ENCODE peak calls at places on chromosomes 2 and 18, in eight cellular contexts. Y, A, U, P, J, M, I and W are unnamed samples.

GRCh38 chr18:8826514-8826913 is 121.2 kb downstream of the MTCL1 start:
- DNase-seq in Y (no peak), A (no peak), U (no peak), P (no peak), J (no peak), M (no peak), I (no peak), W (no peak)

GRCh38 chr2:20373241-20373640 is 22.6 kb upstream of the PUM2 start:
- DNase-seq in Y (no peak), A (no peak), U (no peak), P (no peak), J (no peak), M (no peak), I (no peak), W (no peak)

GRCh38 chr2:38436227-38436664 is 59.2 kb upstream of the ATL2 start:
- DNase-seq in Y (no peak), A (no peak), U (no peak), P (no peak), J (no peak), M (no peak), I (no peak), W (no peak)

GRCh38 chr2:166179201-166179600 is 51.4 kb upstream of the SCN1A start:
- DNase-seq in Y (no peak), A (peak; percentile 25), U (no peak), P (no peak), J (no peak), M (no peak), I (peak; percentile 12), W (no peak)

GRCh38 chr2:213185147-213185822 is 33.9 kb upstream of the IKZF2 start:
- DNase-seq in Y (no peak), A (no peak), U (no peak), P (no peak), J (no peak), M (no peak), I (no peak), W (no peak)

GRCh38 chr2:128710770-128711169 is 392.1 kb upstream of the HS6ST1 start:
- DNase-seq in Y (no peak), A (no peak), U (no peak), P (peak; percentile 18), J (no peak), M (peak; percentile 68), I (no peak), W (no peak)

GRCh38 chr2:84938194-84938879 is 32.6 kb upstream of the KCMF1 start:
- DNase-seq in Y (no peak), A (peak; percentile 50), U (peak; percentile 55), P (no peak), J (no peak), M (no peak), I (no peak), W (no peak)

GRCh38 chr18:59357928-59358327 is 1.1 kb downstream of the LMAN1 start:
- DNase-seq in Y (no peak), A (peak; percentile 86), U (no peak), P (no peak), J (no peak), M (no peak), I (peak; percentile 64), W (no peak)

GRCh38 chr18:8478166-8478967 is 130.9 kb upstream of the RAB12 start:
- DNase-seq in Y (peak; percentile 93), A (peak; percentile 55), U (peak; percentile 17), P (peak; percentile 89), J (peak; percentile 41), M (peak; percentile 67), I (peak; percentile 10), W (peak; percentile 50)

GRCh38 chr2:239465017-239466001 is 64.5 kb upstream of the HDAC4 start:
- DNase-seq in Y (no peak), A (peak; percentile 2), U (no peak), P (peak; percentile 95), J (peak; percentile 23), M (peak; percentile 37), I (peak; percentile 6), W (peak; percentile 87)

GRCh38 chr18:13642440-13642827 is 83.9 kb downstream of the FAM210A start:
- DNase-seq in Y (no peak), A (no peak), U (no peak), P (peak; percentile 63), J (no peak), M (no peak), I (no peak), W (no peak)